ENCODE peak calls at places on chromosomes 4 and X, in eight cellular contexts. B is heart left ventricle, U is cardiac muscle cell, C is endothelial cell, X is tibial artery, N is GM13977, D is heart right ventricle, M is nephron progenitor cell. F is an unnamed sample.

GRCh38 chrX:63186137-63186536 is 165.0 kb downstream of the SPIN4 start:
- DNase-seq in X (no peak), N (no peak), D (no peak), B (no peak), M (no peak), U (no peak), C (no peak), F (peak)

GRCh38 chr4:67366341-67366861 is 178.9 kb downstream of the CENPC start:
- DNase-seq in X (no peak), C (no peak), N (no peak), U (no peak), D (no peak), M (no peak), B (no peak), F (no peak)

GRCh38 chr4:66949424-66949823 is 595.9 kb downstream of the CENPC start:
- DNase-seq in X (no peak), B (no peak), C (no peak), U (no peak), N (no peak), M (no peak), D (no peak), F (no peak)

GRCh38 chrX:108139303-108139702 is 47.7 kb downstream of the ATG4A start:
- DNase-seq in M (no peak), N (no peak), U (no peak), D (no peak), X (no peak), B (no peak), C (no peak), F (peak)

GRCh38 chr4:3346146-3346545 is 53.3 kb downstream of the RGS12 start:
- DNase-seq in U (peak), C (peak), X (peak), M (peak), N (peak), D (no peak), B (peak), F (peak)

GRCh38 chrX:154730271-154730883 is 20.5 kb downstream of the GAB3 start:
- DNase-seq in N (no peak), D (peak), X (no peak), B (peak), C (no peak), U (no peak), M (no peak), F (no peak)

GRCh38 chr4:122746485-122746965 is 14.0 kb downstream of the BBS12 start:
- DNase-seq in N (no peak), D (no peak), B (no peak), M (no peak), U (no peak), C (no peak), X (no peak), F (no peak)

GRCh38 chr4:6701371-6701770 is 7.7 kb downstream of the S100P start:
- DNase-seq in M (no peak), N (no peak), C (peak), B (no peak), U (no peak), X (no peak), D (no peak), F (no peak)

GRCh38 chrX:72060196-72060974 is 71.3 kb downstream of the RTL5 start:
- DNase-seq in U (peak), X (peak), N (no peak), M (peak), C (peak), D (no peak), B (no peak), F (peak)

GRCh38 chr4:98555798-98556445 is 102.5 kb downstream of the TSPAN5 start:
- DNase-seq in D (no peak), X (no peak), C (no peak), M (no peak), N (no peak), B (no peak), U (no peak), F (no peak)

GRCh38 chr4:71604785-71605184 is 179.1 kb downstream of the GC start:
- DNase-seq in X (no peak), N (peak), D (no peak), U (no peak), M (no peak), C (no peak), B (no peak), F (peak)

GRCh38 chrX:29478336-29479069 is 736.9 kb upstream of the MAGEB2 start:
- DNase-seq in M (peak), D (no peak), C (peak), N (peak), X (no peak), B (no peak), U (peak), F (peak)

GRCh38 chr4:157514711-157515110 is 294.2 kb downstream of the GRIA2 start:
- DNase-seq in M (peak), U (peak), C (peak), B (no peak), D (no peak), N (no peak), X (no peak), F (peak)

GRCh38 chr4:109548655-109549054 is 11.4 kb upstream of the MCUB start:
- DNase-seq in B (peak), M (no peak), N (no peak), D (no peak), C (no peak), U (no peak), X (peak), F (peak)

GRCh38 chrX:45031830-45032229 is 158.8 kb downstream of the KDM6A start:
- DNase-seq in B (no peak), U (no peak), M (no peak), D (no peak), X (no peak), N (no peak), C (no peak), F (no peak)

GRCh38 chr4:6360385-6360784 is 90.7 kb downstream of the WFS1 start:
- DNase-seq in N (no peak), U (no peak), C (no peak), X (no peak), M (peak), D (no peak), B (no peak), F (no peak)

GRCh38 chrX:14027031-14027430 is 2.7 kb downstream of the GEMIN8 start:
- DNase-seq in N (no peak), M (no peak), U (no peak), D (peak), C (no peak), X (no peak), B (peak), F (peak)

GRCh38 chr4:138243369-138243768 is 1.2 kb upstream of the SLC7A11 start:
- DNase-seq in N (no peak), C (no peak), D (no peak), B (no peak), X (no peak), M (no peak), U (no peak), F (no peak)

GRCh38 chrX:15167826-15168225 is 102.1 kb downstream of the ASB9 start:
- DNase-seq in X (no peak), U (no peak), N (no peak), D (no peak), M (no peak), C (no peak), B (no peak), F (no peak)

GRCh38 chrX:136204571-136204970 is 46.6 kb downstream of the MAP7D3 start:
- DNase-seq in C (peak), X (no peak), N (no peak), D (no peak), U (no peak), M (no peak), B (peak), F (no peak)

GRCh38 chrX:136200466-136200865 is 50.7 kb downstream of the MAP7D3 start:
- DNase-seq in B (no peak), M (no peak), X (no peak), U (no peak), D (no peak), C (no peak), N (peak), F (peak)

GRCh38 chrX:136203438-136203837 is 47.8 kb downstream of the MAP7D3 start:
- DNase-seq in X (no peak), N (no peak), D (no peak), M (no peak), B (no peak), U (no peak), C (no peak), F (no peak)

GRCh38 chrX:136201601-136202000 is 49.6 kb downstream of the MAP7D3 start:
- DNase-seq in U (no peak), B (no peak), M (no peak), D (no peak), N (no peak), X (no peak), C (no peak), F (no peak)

GRCh38 chrX:136202889-136203288 is 48.3 kb downstream of the MAP7D3 start:
- DNase-seq in B (no peak), N (no peak), C (no peak), D (no peak), X (no peak), U (no peak), M (no peak), F (no peak)
- TF ChIP-seq CTCF in B (no peak), N (no peak), C (no peak), D (no peak), X (no peak), U (no peak), M (no peak), F (no peak)

GRCh38 chrX:121254336-121254735 is 206.9 kb downstream of the GLUD2 start:
- DNase-seq in B (no peak), M (no peak), U (no peak), D (no peak), N (no peak), C (no peak), X (no peak), F (peak)
- TF ChIP-seq CTCF in B (no peak), M (no peak), U (peak), D (no peak), N (peak), C (no peak), X (no peak), F (no peak)

GRCh38 chrX:148422531-148422930 is 77.9 kb upstream of the AFF2 start:
- DNase-seq in B (no peak), U (no peak), D (no peak), N (no peak), C (no peak), X (no peak), M (no peak), F (no peak)
- TF ChIP-seq CTCF in B (no peak), U (no peak), D (no peak), N (no peak), C (no peak), X (no peak), M (no peak), F (no peak)

GRCh38 chrX:88425739-88426138 is 321.3 kb upstream of the CPXCR1 start:
- DNase-seq in X (no peak), C (no peak), D (no peak), N (no peak), B (no peak), U (peak), M (no peak), F (no peak)
- TF ChIP-seq CTCF in X (no peak), C (no peak), D (no peak), N (no peak), B (no peak), U (no peak), M (peak), F (no peak)

GRCh38 chr4:25842229-25842840 is 20.5 kb downstream of the SEL1L3 start:
- DNase-seq in D (no peak), C (no peak), B (no peak), U (peak), N (peak), M (no peak), X (no peak), F (peak)
- TF ChIP-seq CTCF in D (no peak), C (no peak), B (no peak), U (peak), N (peak), M (no peak), X (no peak), F (peak)

GRCh38 chr4:40283968-40284367 is 51.2 kb upstream of the CHRNA9 start:
- DNase-seq in M (no peak), B (no peak), N (no peak), D (no peak), U (no peak), C (no peak), X (no peak), F (peak)
- TF ChIP-seq CTCF in M (no peak), B (no peak), N (no peak), D (no peak), U (no peak), C (no peak), X (no peak), F (no peak)

GRCh38 chr4:73864365-73864764 is 4.8 kb upstream of the CXCL1 start:
- DNase-seq in D (no peak), B (no peak), N (peak), U (peak), C (no peak), M (no peak), X (no peak), F (peak)
- TF ChIP-seq CTCF in D (no peak), B (no peak), N (peak), U (peak), C (no peak), M (peak), X (no peak), F (peak)

DNA sequence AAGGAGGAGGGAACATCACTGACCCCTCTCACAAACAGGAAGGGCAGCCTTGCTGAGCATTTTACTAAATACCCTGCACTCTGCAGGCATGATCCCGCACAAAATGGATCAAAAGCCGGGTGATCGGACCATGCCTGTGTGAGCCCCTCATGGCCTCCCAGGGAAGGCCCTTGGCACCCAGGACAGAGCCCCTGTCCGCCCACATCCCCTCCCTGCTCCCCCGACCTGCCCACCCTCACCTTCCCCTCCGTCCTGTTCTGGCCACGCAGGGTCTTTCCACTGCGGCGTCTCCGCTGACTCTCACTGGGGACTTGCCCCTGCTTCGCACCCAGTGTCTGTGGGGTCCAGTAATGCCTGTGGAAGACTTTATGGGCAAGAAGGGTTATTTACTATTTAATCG is 105.0 kb downstream of the HMX1 start:
- DNase-seq in X (peak), U (no peak), C (no peak), B (peak), N (no peak), M (no peak), D (no peak), F (no peak)
- TF ChIP-seq CTCF in X (no peak), U (no peak), C (no peak), B (no peak), N (no peak), M (no peak), D (no peak), F (no peak)

DNA sequence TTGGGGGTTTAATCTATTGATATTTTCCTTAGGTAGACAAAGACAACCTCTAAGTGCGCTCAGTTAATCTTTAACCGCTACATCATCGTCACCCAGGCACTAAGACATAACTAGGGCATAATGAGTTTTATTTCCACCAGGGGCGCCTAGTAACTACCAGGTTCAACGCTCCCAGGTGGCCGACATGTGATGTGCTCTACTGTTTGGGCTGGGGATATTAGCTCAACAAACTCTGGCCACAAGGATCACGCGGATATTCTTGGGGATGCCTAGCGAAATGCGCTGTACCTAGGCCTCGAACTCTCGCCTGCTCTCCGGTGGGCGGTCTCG is 915 bp upstream of the RAB33B start:
- DNase-seq in N (peak), X (no peak), M (no peak), D (no peak), B (no peak), U (no peak), C (no peak), F (peak)
- TF ChIP-seq CTCF in N (peak), X (peak), M (peak), D (peak), B (peak), U (peak), C (peak), F (peak)

DNA sequence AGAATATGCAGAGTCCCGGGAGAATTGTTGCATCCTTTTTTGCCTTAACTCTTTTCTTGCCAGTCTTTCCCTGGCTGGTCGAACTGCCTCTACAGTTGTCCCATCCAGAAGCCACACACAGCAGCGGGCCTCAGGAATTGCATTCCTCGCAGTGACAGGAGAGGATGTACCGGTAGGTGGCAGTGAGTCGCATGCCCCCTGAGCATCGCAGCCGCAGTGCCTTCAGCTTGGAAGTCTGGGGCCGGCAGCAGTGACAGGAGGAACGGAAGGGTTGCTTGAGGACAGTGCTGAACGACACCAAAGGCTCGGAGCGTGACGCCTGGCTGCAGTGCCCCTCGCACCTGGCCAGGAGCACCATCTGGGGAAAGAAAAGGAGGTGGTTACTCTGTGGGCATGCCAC is 23.5 kb downstream of the NDP start:
- DNase-seq in D (peak), U (peak), B (peak), C (peak), N (no peak), M (peak), X (no peak), F (peak)
- TF ChIP-seq CTCF in D (no peak), U (peak), B (peak), C (no peak), N (peak), M (peak), X (peak), F (peak)